ENCODE peak calls at places on chromosomes 6 and 20, in four cellular contexts. One of them, this sample, is unnamed.

GRCh38 chr6:36682328-36683144 is 4.0 kb downstream of the CDKN1A start:
- DNase-seq in neural progenitor cell: no peak
- DNase-seq in Karpas-422: no peak
- DNase-seq in H9: peak; percentile 49
- DNase-seq in this sample: peak; percentile 99

GRCh38 chr20:8473459-8473858 is 341.4 kb downstream of the PLCB1 start:
- DNase-seq in neural progenitor cell: no peak
- DNase-seq in Karpas-422: no peak
- DNase-seq in H9: no peak
- DNase-seq in this sample: no peak

GRCh38 chr20:59159822-59160740 is 3.5 kb upstream of the ZNF831 start:
- DNase-seq in neural progenitor cell: no peak
- DNase-seq in Karpas-422: no peak
- DNase-seq in H9: no peak
- DNase-seq in this sample: no peak

GRCh38 chr20:56916345-56916622 is 287.2 kb downstream of the TFAP2C start:
- DNase-seq in neural progenitor cell: no peak
- DNase-seq in Karpas-422: no peak
- DNase-seq in H9: no peak
- DNase-seq in this sample: no peak

GRCh38 chr6:44263357-44264100 is 1.8 kb downstream of the NFKBIE start:
- DNase-seq in neural progenitor cell: no peak
- DNase-seq in Karpas-422: no peak
- DNase-seq in H9: no peak
- DNase-seq in this sample: no peak

GRCh38 chr20:35606127-35606526 is 9.5 kb upstream of the SPAG4 start:
- DNase-seq in neural progenitor cell: no peak
- DNase-seq in Karpas-422: no peak
- DNase-seq in H9: no peak
- DNase-seq in this sample: no peak

GRCh38 chr6:6981923-6982322 is 125.8 kb upstream of the RREB1 start:
- DNase-seq in neural progenitor cell: no peak
- DNase-seq in Karpas-422: no peak
- DNase-seq in H9: no peak
- DNase-seq in this sample: no peak

GRCh38 chr6:148869589-148869988 is 122.8 kb downstream of the UST start:
- DNase-seq in neural progenitor cell: no peak
- DNase-seq in Karpas-422: no peak
- DNase-seq in H9: no peak
- DNase-seq in this sample: peak; percentile 89

GRCh38 chr6:12776291-12776690 is 59.7 kb downstream of the PHACTR1 start:
- DNase-seq in neural progenitor cell: no peak
- DNase-seq in Karpas-422: no peak
- DNase-seq in H9: no peak
- DNase-seq in this sample: no peak

GRCh38 chr6:93418448-93419303 is 683 bp downstream of the EPHA7 start:
- DNase-seq in neural progenitor cell: peak; percentile 92
- DNase-seq in Karpas-422: no peak
- DNase-seq in H9: peak; percentile 65
- DNase-seq in this sample: no peak
- H3K27me3 ChIP-seq in neural progenitor cell: no peaks in the 10 kb centered on the region
- H3K27me3 ChIP-seq in Karpas-422: no peaks in the 10 kb centered on the region
- H3K27me3 ChIP-seq in H9: peaks cover 9% of the 10 kb centered on the region
- H3K27me3 ChIP-seq in this sample: peaks cover 49% of the 10 kb centered on the region

GRCh38 chr6:22133352-22133751 is 163.5 kb downstream of the PRL start:
- DNase-seq in neural progenitor cell: no peak
- DNase-seq in Karpas-422: no peak
- DNase-seq in H9: no peak
- DNase-seq in this sample: no peak
- H3K9me3 ChIP-seq in neural progenitor cell: no peaks in the 10 kb centered on the region
- H3K9me3 ChIP-seq in Karpas-422: no peaks in the 10 kb centered on the region
- H3K9me3 ChIP-seq in H9: no peaks in the 10 kb centered on the region
- H3K9me3 ChIP-seq in this sample: no peaks in the 10 kb centered on the region

GRCh38 chr6:108588586-108588985 is 27.9 kb downstream of the FOXO3 start:
- DNase-seq in neural progenitor cell: peak; percentile 42
- DNase-seq in Karpas-422: no peak
- DNase-seq in H9: no peak
- DNase-seq in this sample: no peak
- H3K9ac ChIP-seq in neural progenitor cell: no peak overlapping the region
- H3K9ac ChIP-seq in Karpas-422: no peak overlapping the region
- H3K9ac ChIP-seq in H9: no peak overlapping the region
- H3K9ac ChIP-seq in this sample: peak overlapping the region; percentile 61

GRCh38 chr6:46655803-46656202 is 3.0 kb downstream of the SLC25A27 start:
- DNase-seq in neural progenitor cell: peak; percentile 74
- DNase-seq in Karpas-422: peak; percentile 64
- DNase-seq in H9: peak; percentile 81
- DNase-seq in this sample: no peak

GRCh38 chr6:46652603-46653438 is at the start of the genes CYP39A1 and SLC25A27:
- DNase-seq in neural progenitor cell: peak; percentile 97
- DNase-seq in Karpas-422: peak; percentile 97
- DNase-seq in H9: peak; percentile 96
- DNase-seq in this sample: no peak

GRCh38 chr6:46652232-46652602 is 401 bp downstream of the CYP39A1 start:
- DNase-seq in neural progenitor cell: no peak
- DNase-seq in Karpas-422: peak; percentile 58
- DNase-seq in H9: no peak
- DNase-seq in this sample: no peak

GRCh38 chr6:46651766-46652165 is 852 bp downstream of the CYP39A1 start:
- DNase-seq in neural progenitor cell: no peak
- DNase-seq in Karpas-422: peak; percentile 78
- DNase-seq in H9: no peak
- DNase-seq in this sample: no peak

GRCh38 chr6:46653439-46653942 is 716 bp downstream of the SLC25A27 start:
- DNase-seq in neural progenitor cell: no peak
- DNase-seq in Karpas-422: peak; percentile 77
- DNase-seq in H9: no peak
- DNase-seq in this sample: no peak
- H3K27me3 ChIP-seq in neural progenitor cell: peaks cover 18% of the 10 kb centered on the region
- H3K27me3 ChIP-seq in Karpas-422: no peaks in the 10 kb centered on the region
- H3K27me3 ChIP-seq in H9: no peaks in the 10 kb centered on the region
- H3K27me3 ChIP-seq in this sample: no peaks in the 10 kb centered on the region

DNA sequence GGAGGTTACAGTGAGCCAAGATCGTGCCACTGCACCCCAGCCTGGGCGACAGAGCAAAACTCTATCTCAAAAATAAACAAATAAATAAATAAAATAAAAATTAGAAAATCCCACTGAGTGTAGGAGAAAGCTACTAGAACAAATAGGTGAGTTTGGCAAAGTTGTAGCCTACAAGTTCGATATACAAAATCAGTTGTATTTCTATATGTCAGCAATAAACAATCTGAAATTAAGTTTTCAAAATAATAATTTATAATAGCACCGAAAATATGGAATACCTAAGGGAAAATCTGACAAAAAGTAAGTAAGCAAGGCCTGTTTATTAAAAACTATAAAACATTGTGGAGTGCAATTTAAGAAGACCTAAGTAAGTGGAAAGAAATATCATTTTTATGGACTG is 5.1 kb upstream of the DEFB118 start:
- DNase-seq in neural progenitor cell: no peak
- DNase-seq in Karpas-422: no peak
- DNase-seq in H9: no peak
- DNase-seq in this sample: no peak
- H3K9me3 ChIP-seq in neural progenitor cell: peaks cover 26% of the 10 kb centered on the region
- H3K9me3 ChIP-seq in Karpas-422: no peaks in the 10 kb centered on the region
- H3K9me3 ChIP-seq in H9: peaks cover 61% of the 10 kb centered on the region
- H3K9me3 ChIP-seq in this sample: peaks cover 2% of the 10 kb centered on the region

GRCh38 chr6:27651371-27651732 is 178.4 kb upstream of the ZNF184 start:
- DNase-seq in neural progenitor cell: peak; percentile 66
- DNase-seq in Karpas-422: no peak
- DNase-seq in H9: peak; percentile 68
- DNase-seq in this sample: no peak
- H3K9ac ChIP-seq in neural progenitor cell: no peak overlapping the region
- H3K9ac ChIP-seq in Karpas-422: no peak overlapping the region
- H3K9ac ChIP-seq in H9: peak overlapping the region; percentile 32
- H3K9ac ChIP-seq in this sample: no peak overlapping the region

DNA sequence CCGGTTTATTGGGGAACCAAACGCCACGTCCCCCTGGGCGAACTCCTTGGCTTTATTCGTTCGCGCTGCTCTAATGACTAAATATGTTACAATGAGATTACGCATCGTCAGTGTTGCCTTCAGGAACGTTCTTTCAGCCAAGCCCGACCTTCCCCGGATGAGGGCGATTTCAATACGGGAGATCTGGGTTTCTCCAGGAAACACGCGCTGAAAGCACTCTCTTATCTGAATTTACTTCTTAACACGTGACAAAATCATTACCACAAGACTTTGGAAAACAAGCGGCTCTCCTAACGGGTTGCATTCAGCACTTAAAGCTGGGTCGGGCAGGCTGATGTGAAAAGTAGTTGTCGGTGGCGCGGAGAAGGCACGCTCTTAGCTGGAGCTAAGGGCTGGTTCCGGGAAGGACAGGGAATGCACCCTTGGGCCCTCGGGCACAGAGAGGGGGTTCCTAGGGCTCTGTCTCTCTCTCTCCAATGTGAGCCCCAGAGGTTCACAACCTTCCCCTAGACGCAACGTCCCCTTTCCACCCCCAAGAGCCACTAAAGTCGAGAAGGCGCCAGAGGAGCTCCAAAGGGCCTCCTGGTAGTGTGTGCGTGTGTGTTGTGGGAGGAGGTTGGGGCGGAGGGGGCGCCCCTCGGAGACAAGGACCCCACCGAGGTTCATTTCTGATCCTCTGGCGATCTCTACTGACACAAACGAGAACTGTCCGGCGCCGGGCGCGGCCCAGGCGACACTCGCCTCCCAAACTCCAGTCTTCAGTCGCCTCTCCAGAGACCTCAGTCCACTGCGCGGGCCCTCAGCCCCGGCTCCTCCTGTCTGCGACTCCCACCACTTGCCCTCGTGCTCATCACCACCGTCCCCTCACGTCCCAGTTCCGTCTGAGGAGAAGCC is 7.1 kb upstream of the NKX2-2 start:
- DNase-seq in neural progenitor cell: peak; percentile 88
- DNase-seq in Karpas-422: no peak
- DNase-seq in H9: peak; percentile 75
- DNase-seq in this sample: no peak
- H3K27me3 ChIP-seq in neural progenitor cell: peaks cover 100% of the 10 kb centered on the region
- H3K27me3 ChIP-seq in Karpas-422: no peaks in the 10 kb centered on the region
- H3K27me3 ChIP-seq in H9: peaks cover 98% of the 10 kb centered on the region
- H3K27me3 ChIP-seq in this sample: peaks cover 97% of the 10 kb centered on the region

GRCh38 chr20:61994546-61994945 is 71.1 kb downstream of the TAF4 start:
- DNase-seq in neural progenitor cell: no peak
- DNase-seq in Karpas-422: no peak
- DNase-seq in H9: no peak
- DNase-seq in this sample: no peak
- H3K9me3 ChIP-seq in neural progenitor cell: no peaks in the 10 kb centered on the region
- H3K9me3 ChIP-seq in Karpas-422: no peaks in the 10 kb centered on the region
- H3K9me3 ChIP-seq in H9: peaks cover 7% of the 10 kb centered on the region
- H3K9me3 ChIP-seq in this sample: peaks cover 5% of the 10 kb centered on the region